ENCODE peak calls at places on chromosomes 5 and 9, in six cellular contexts. O is A549, R is suprapubic skin, E is tibial nerve, T is transverse colon, J is H1. F is an unnamed sample.

GRCh38 chr9:97768731-97769130 is 71.6 kb upstream of the XPA start:
- DNase-seq in O (no peak), R (no peak), E (no peak), T (no peak), J (no peak), F (no peak)

GRCh38 chr9:133979124-133979920 is 12.8 kb downstream of the VAV2 start:
- DNase-seq in O (no peak), R (no peak), E (no peak), T (no peak), J (peak), F (no peak)

GRCh38 chr9:18928711-18929110 is 104.3 kb downstream of the SAXO1 start:
- DNase-seq in O (no peak), R (no peak), E (no peak), T (no peak), J (no peak), F (no peak)

GRCh38 chr5:43309122-43309521 is 4.1 kb downstream of the HMGCS1 start:
- DNase-seq in O (no peak), R (no peak), E (no peak), T (no peak), J (no peak), F (no peak)

GRCh38 chr5:112077180-112077579 is 320.2 kb upstream of the NREP start:
- DNase-seq in O (no peak), R (no peak), E (no peak), T (no peak), J (no peak), F (no peak)

GRCh38 chr5:175873090-175873454 is 1.7 kb downstream of the CPLX2 start:
- DNase-seq in O (peak), R (no peak), E (no peak), T (no peak), J (peak), F (no peak)

GRCh38 chr9:126829035-126829434 is 24.2 kb downstream of the ZBTB43 start:
- DNase-seq in O (no peak), R (no peak), E (no peak), T (no peak), J (no peak), F (no peak)

GRCh38 chr5:124960266-124960665 is 213.8 kb upstream of the ZNF608 start:
- DNase-seq in O (no peak), R (no peak), E (no peak), T (no peak), J (no peak), F (no peak)

GRCh38 chr5:122458278-122458872 is 146.3 kb downstream of the SNCAIP start:
- DNase-seq in O (peak), R (no peak), E (no peak), T (no peak), J (no peak), F (no peak)

GRCh38 chr9:70435948-70436347 is 21.5 kb upstream of the KLF9 start:
- DNase-seq in O (no peak), R (no peak), E (peak), T (no peak), J (no peak), F (no peak)

GRCh38 chr5:38291355-38291754 is 33.0 kb downstream of the EGFLAM start:
- DNase-seq in O (no peak), R (no peak), E (no peak), T (no peak), J (no peak), F (no peak)

GRCh38 chr9:81902191-81902590 is 26.0 kb upstream of the SPATA31D4 start:
- DNase-seq in O (no peak), R (no peak), E (no peak), T (no peak), J (no peak), F (no peak)

GRCh38 chr5:135881244-135881643 is 14.4 kb downstream of the IL9 start:
- DNase-seq in O (no peak), R (no peak), E (no peak), T (no peak), J (no peak), F (no peak)

GRCh38 chr5:58314356-58315045 is 145.4 kb downstream of the PLK2 start:
- DNase-seq in O (peak), R (no peak), E (no peak), T (no peak), J (no peak), F (no peak)

GRCh38 chr5:135457424-135458071 is 5.4 kb upstream of the TIFAB start:
- DNase-seq in O (peak), R (peak), E (peak), T (peak), J (peak), F (peak)

GRCh38 chr9:7785813-7786212 is 13.8 kb downstream of the DMAC1 start:
- DNase-seq in O (no peak), R (no peak), E (no peak), T (no peak), J (no peak), F (no peak)

GRCh38 chr5:115738807-115739206 is 77.7 kb downstream of the CDO1 start:
- DNase-seq in O (no peak), R (no peak), E (no peak), T (no peak), J (no peak), F (no peak)

GRCh38 chr5:77620404-77620803 is 18.1 kb downstream of the OTP start:
- DNase-seq in O (peak), R (no peak), E (no peak), T (no peak), J (peak), F (no peak)

GRCh38 chr9:124721109-124721850 is 49.8 kb downstream of the NR6A1 start:
- DNase-seq in O (peak), R (no peak), E (no peak), T (no peak), J (no peak), F (no peak)

DNA sequence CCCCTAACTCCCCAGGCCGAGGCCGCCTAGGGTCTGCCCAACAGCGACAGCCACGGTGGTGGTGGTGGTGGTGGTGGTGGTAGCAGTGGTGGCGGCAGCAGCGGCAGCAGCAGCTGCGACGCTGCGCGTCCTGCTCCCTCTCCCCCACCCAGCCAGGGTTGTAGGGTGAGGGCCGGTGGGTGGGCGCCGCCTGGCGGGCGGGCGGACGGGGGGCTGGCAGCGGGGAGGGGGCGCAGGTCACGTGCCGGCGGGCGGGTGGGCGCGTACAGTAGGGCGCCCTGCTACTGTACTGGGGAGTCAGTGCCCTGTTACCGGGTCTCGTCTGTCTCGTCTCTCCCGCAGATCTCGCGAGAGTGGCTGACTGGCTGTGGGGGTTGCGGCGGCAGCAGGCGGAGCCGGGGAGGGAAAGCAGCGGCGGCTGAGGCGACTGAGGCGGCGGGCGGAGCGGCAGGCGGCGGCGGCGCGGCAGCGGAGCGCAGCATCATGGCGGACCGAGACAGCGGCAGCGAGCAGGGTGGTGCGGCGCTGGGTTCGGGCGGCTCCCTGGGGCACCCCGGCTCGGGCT is at the start of gene PURA:
- DNase-seq in O (peak), R (peak), E (peak), T (peak), J (peak), F (peak)
- TF ChIP-seq EP300 in O (no peak), R (no peak), E (no peak), T (no peak), J (no peak), F (no peak)

DNA sequence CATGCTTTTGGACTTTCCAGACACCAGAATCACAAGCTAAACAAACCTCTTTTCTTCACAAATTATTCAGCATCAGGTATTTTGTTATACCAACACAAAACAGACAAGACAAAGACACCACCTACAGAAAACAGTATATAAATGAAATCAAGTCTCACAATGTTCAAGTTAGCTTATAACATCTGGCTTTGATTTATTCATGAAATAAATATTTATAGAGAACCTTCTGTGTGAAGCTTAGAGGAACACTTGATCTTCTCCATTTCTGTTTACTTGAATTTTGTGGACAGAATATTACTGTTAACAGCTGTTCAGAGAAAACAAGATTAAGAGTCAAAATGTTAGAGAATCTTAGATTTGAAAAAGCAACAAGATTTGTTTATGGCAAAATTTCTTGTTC is 137.4 kb upstream of the PRR16 start:
- DNase-seq in O (no peak), R (no peak), E (no peak), T (no peak), J (no peak), F (no peak)
- TF ChIP-seq POLR2A in O (no peak), R (no peak), E (no peak), T (no peak), J (no peak), F (no peak)

DNA sequence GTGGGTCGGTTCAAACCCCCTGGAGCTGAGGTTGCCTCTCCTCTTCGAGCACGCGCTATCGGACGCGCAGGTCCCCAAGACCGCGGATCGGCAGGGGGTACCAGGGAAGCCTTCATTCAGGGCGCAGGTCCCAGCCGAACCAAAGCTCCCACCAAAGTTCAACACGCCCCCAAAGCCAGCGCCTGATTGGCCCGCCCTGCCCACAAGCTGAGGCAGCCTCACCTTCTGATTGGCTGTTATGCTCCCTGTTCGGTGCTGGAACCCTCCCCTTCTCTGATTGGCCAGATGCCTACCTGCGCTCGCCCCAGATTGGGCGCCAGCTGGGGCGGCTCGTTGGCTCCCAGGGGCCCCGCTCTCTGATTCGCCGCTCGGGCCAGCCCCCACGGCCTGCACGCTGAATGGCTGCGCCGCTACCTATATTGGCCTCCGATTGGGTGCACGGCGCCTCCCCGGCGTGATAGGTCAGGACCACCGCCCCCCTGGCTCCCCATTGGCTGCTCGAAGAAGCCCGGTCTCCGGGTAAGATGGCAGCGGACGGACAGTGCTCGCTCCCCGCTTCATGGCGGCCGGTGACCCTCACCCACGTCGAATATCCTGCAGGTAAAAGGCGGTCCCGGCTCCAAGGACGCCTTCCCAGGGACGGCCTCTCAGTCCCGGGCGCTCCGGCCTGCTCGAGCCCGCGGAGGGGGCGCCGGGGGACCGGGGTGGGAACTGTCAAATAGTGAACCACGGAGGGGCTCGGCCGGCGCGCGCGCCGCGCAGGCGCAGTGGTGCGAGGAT is at the start of gene DOLPP1:
- DNase-seq in O (peak), R (peak), E (peak), T (peak), J (peak), F (peak)
- TF ChIP-seq EP300 in O (no peak), R (no peak), E (peak), T (no peak), J (no peak), F (no peak)

GRCh38 chr5:139294372-139295165 is 1.0 kb downstream of the MATR3 start:
- DNase-seq in O (peak), R (peak), E (peak), T (peak), J (peak), F (peak)
- TF ChIP-seq POLR2A in O (no peak), R (no peak), E (peak), T (no peak), J (no peak), F (no peak)

GRCh38 chr5:165227515-165227914 is 1722.1 kb downstream of the MAT2B start:
- DNase-seq in O (peak), R (no peak), E (no peak), T (no peak), J (no peak), F (peak)
- TF ChIP-seq EP300 in O (no peak), R (no peak), E (no peak), T (no peak), J (no peak), F (no peak)